ENCODE peak calls at places on chromosomes 4 and X, in ten cellular contexts. S is fibroblast of villous mesenchyme, W is tibial artery, A is upper lobe of right lung, V is MCF 10A, Y is GM06990, M is tibial nerve, H is pancreas, L is OCI-LY7, D is left ventricle myocardium inferior. P is an unnamed sample.

GRCh38 chr4:151678048-151678853 is 82.6 kb downstream of the GATB start:
- DNase-seq in W (no peak), V (no peak), S (no peak), A (no peak), H (no peak), Y (no peak), M (no peak), D (no peak), L (no peak), P (no peak)

GRCh38 chrX:55026143-55026542 is 4.6 kb downstream of the ALAS2 start:
- DNase-seq in S (no peak), A (no peak), D (no peak), L (no peak), V (no peak), H (no peak), M (no peak), Y (no peak), W (no peak), P (no peak)

GRCh38 chr4:40466789-40467188 is 131.7 kb downstream of the CHRNA9 start:
- DNase-seq in Y (peak), H (no peak), M (no peak), W (no peak), S (no peak), A (no peak), V (no peak), L (no peak), D (no peak), P (peak)

GRCh38 chr4:85496933-85497332 is 22.0 kb downstream of the ARHGAP24 start:
- DNase-seq in S (peak), D (no peak), V (peak), L (no peak), Y (no peak), H (no peak), A (no peak), M (no peak), W (no peak), P (no peak)

GRCh38 chr4:10098770-10099139 is 17.8 kb downstream of the WDR1 start:
- DNase-seq in M (no peak), Y (no peak), H (no peak), S (peak), A (no peak), W (no peak), D (no peak), L (no peak), V (peak), P (no peak)

GRCh38 chrX:105564536-105564935 is 257.8 kb upstream of the NRK start:
- DNase-seq in S (peak), Y (no peak), L (no peak), H (no peak), M (no peak), W (no peak), V (peak), D (no peak), A (no peak), P (no peak)

GRCh38 chr4:150591284-150591874 is 9.4 kb downstream of the MAB21L2 start:
- DNase-seq in L (no peak), H (no peak), A (no peak), Y (no peak), M (no peak), S (no peak), D (no peak), W (no peak), V (no peak), P (no peak)

GRCh38 chr4:79181190-79181589 is 144.7 kb downstream of the NAA11 start:
- DNase-seq in M (no peak), A (no peak), H (no peak), L (no peak), W (no peak), S (peak), D (no peak), V (no peak), Y (no peak), P (no peak)

GRCh38 chr4:186348433-186348832 is 82.4 kb downstream of the F11 start:
- DNase-seq in L (no peak), A (no peak), D (no peak), W (no peak), M (no peak), H (peak), V (no peak), Y (no peak), S (no peak), P (no peak)

GRCh38 chr4:122827258-122827887 is 742 bp downstream of the FGF2 start:
- DNase-seq in H (peak), A (peak), D (peak), Y (peak), S (peak), M (peak), W (peak), V (peak), L (peak), P (peak)

GRCh38 chr4:48331577-48332340 is 9.6 kb upstream of the SLAIN2 start:
- DNase-seq in S (peak), M (no peak), D (no peak), L (no peak), W (no peak), H (no peak), A (no peak), V (peak), Y (no peak), P (no peak)

GRCh38 chrX:67384403-67384802 is 159.4 kb upstream of the AR start:
- DNase-seq in Y (no peak), L (no peak), H (no peak), M (no peak), D (no peak), V (no peak), W (no peak), A (no peak), S (no peak), P (no peak)

GRCh38 chrX:106243376-106243775 is 75.3 kb downstream of the PWWP3B start:
- DNase-seq in W (no peak), A (no peak), D (no peak), Y (no peak), M (no peak), S (no peak), H (no peak), V (no peak), L (no peak), P (no peak)

GRCh38 chrX:2502668-2503519 is 2.1 kb upstream of the DHRSX start:
- DNase-seq in D (no peak), A (no peak), V (no peak), L (no peak), W (no peak), M (no peak), H (no peak), S (peak), Y (no peak), P (no peak)

GRCh38 chrX:12951590-12951965 is 23.3 kb upstream of the TMSB4X start:
- DNase-seq in D (no peak), H (no peak), V (no peak), Y (no peak), S (no peak), W (no peak), M (no peak), A (no peak), L (peak), P (no peak)

GRCh38 chrX:130805906-130806305 is 97.1 kb downstream of the ENOX2 start:
- DNase-seq in V (no peak), M (no peak), A (no peak), Y (no peak), L (no peak), W (no peak), H (no peak), D (no peak), S (no peak), P (no peak)

GRCh38 chr4:15457401-15458201 is 12.1 kb upstream of the CC2D2A start:
- DNase-seq in L (peak), S (peak), H (no peak), M (no peak), A (no peak), W (no peak), D (no peak), Y (peak), V (peak), P (peak)

GRCh38 chr4:135371137-135371536 is 1169.5 kb upstream of the PABPC4L start:
- DNase-seq in M (no peak), L (no peak), W (no peak), A (no peak), H (no peak), V (peak), D (no peak), Y (no peak), S (no peak), P (no peak)

GRCh38 chr4:75058486-75058885 is 125.6 kb downstream of the PARM1 start:
- DNase-seq in W (no peak), M (no peak), S (no peak), H (peak), V (no peak), D (no peak), L (no peak), A (no peak), Y (no peak), P (no peak)

GRCh38 chrX:28787206-28787605 is 200.0 kb downstream of the IL1RAPL1 start:
- DNase-seq in H (no peak), Y (no peak), S (peak), D (no peak), A (no peak), W (no peak), L (no peak), V (peak), M (no peak), P (no peak)

GRCh38 chr4:884259-884658 is 47.9 kb downstream of the GAK start:
- DNase-seq in M (no peak), H (no peak), Y (no peak), V (no peak), A (no peak), D (no peak), S (no peak), L (no peak), W (no peak), P (no peak)

GRCh38 chr4:187887886-187888285 is 107.7 kb upstream of the ZFP42 start:
- DNase-seq in S (no peak), W (no peak), H (no peak), Y (no peak), M (no peak), D (no peak), V (no peak), L (no peak), A (no peak), P (no peak)

GRCh38 chr4:112213091-112213490 is 18.5 kb upstream of the AP1AR start:
- DNase-seq in A (no peak), H (no peak), L (peak), Y (peak), M (no peak), W (no peak), D (no peak), V (peak), S (peak), P (no peak)

GRCh38 chrX:12421918-12422317 is 283.6 kb downstream of the FRMPD4 start:
- DNase-seq in M (no peak), A (no peak), L (no peak), Y (no peak), S (no peak), D (no peak), H (no peak), W (no peak), V (no peak), P (no peak)

GRCh38 chrX:115362334-115363095 is 73.0 kb downstream of the LUZP4 start:
- DNase-seq in Y (no peak), V (no peak), W (no peak), A (no peak), D (no peak), L (no peak), M (no peak), H (no peak), S (peak), P (no peak)

GRCh38 chr4:11566440-11567022 is 137.8 kb upstream of the HS3ST1 start:
- DNase-seq in W (no peak), H (no peak), D (no peak), L (no peak), M (no peak), A (no peak), V (peak), S (peak), Y (no peak), P (no peak)

GRCh38 chrX:10926906-10927305 is 184.2 kb upstream of the HCCS start:
- DNase-seq in M (no peak), S (no peak), D (no peak), A (no peak), L (no peak), V (no peak), H (no peak), W (no peak), Y (no peak), P (no peak)

GRCh38 chr4:19514276-19515070 is 737.2 kb upstream of the SLIT2 start:
- DNase-seq in W (no peak), S (peak), M (no peak), A (no peak), L (no peak), V (no peak), H (no peak), D (no peak), Y (no peak), P (no peak)

GRCh38 chrX:74118503-74118902 is 185.5 kb upstream of the ZCCHC13 start:
- DNase-seq in Y (no peak), V (peak), H (no peak), S (no peak), D (no peak), W (no peak), A (no peak), M (no peak), L (no peak), P (no peak)

GRCh38 chrX:79366556-79366887 is 612 bp downstream of the ITM2A start:
- DNase-seq in H (no peak), Y (no peak), M (no peak), S (no peak), W (no peak), A (no peak), D (no peak), L (no peak), V (no peak), P (no peak)

GRCh38 chr4:18192901-18193300 is 171.3 kb upstream of the LCORL start:
- DNase-seq in W (no peak), H (no peak), V (no peak), A (no peak), Y (no peak), L (no peak), D (no peak), M (no peak), S (no peak), P (no peak)

GRCh38 chr4:105399535-105400161 is 74.2 kb downstream of the PPA2 start:
- DNase-seq in V (peak), W (no peak), A (no peak), L (no peak), D (no peak), M (no peak), S (peak), Y (no peak), H (no peak), P (no peak)

GRCh38 chrX:30302957-30303356 is 6.2 kb downstream of the NR0B1 start:
- DNase-seq in M (no peak), W (no peak), L (no peak), Y (no peak), H (no peak), A (no peak), D (peak), V (peak), S (no peak), P (no peak)

GRCh38 chrX:152632445-152633097 is 5.1 kb upstream of the GABRQ start:
- DNase-seq in A (no peak), S (peak), Y (no peak), D (peak), H (no peak), V (peak), W (no peak), M (peak), L (peak), P (no peak)

GRCh38 chr4:124939908-124940307 is 227.4 kb upstream of the ANKRD50 start:
- DNase-seq in M (no peak), V (no peak), W (no peak), Y (no peak), D (no peak), S (no peak), A (no peak), L (no peak), H (no peak), P (no peak)

GRCh38 chr4:118997601-118998000 is 108.9 kb downstream of the SYNPO2 start:
- DNase-seq in W (no peak), H (no peak), S (peak), A (no peak), M (no peak), L (no peak), Y (no peak), V (no peak), D (no peak), P (no peak)

GRCh38 chrX:20224814-20225487 is 41.8 kb downstream of the RPS6KA3 start:
- DNase-seq in Y (peak), L (peak), D (no peak), M (no peak), S (no peak), W (no peak), H (no peak), A (no peak), V (no peak), P (peak)

GRCh38 chr4:87559090-87559837 is 30.1 kb upstream of the SPARCL1 start:
- DNase-seq in V (no peak), W (no peak), D (no peak), M (no peak), Y (peak), S (no peak), L (peak), A (no peak), H (no peak), P (peak)

GRCh38 chrX:50920132-50920531 is 9.6 kb downstream of the BMP15 start:
- DNase-seq in A (no peak), W (no peak), Y (no peak), S (peak), L (no peak), M (no peak), H (no peak), V (peak), D (no peak), P (no peak)

GRCh38 chr4:23962462-23962861 is 72.6 kb upstream of the PPARGC1A start:
- DNase-seq in V (no peak), L (no peak), Y (no peak), D (no peak), W (no peak), A (no peak), M (no peak), S (no peak), H (no peak), P (no peak)

GRCh38 chr4:23969635-23970034 is 79.8 kb upstream of the PPARGC1A start:
- DNase-seq in D (no peak), H (no peak), M (no peak), L (no peak), S (peak), A (no peak), Y (no peak), V (no peak), W (no peak), P (no peak)

GRCh38 chr4:23967281-23967680 is 77.4 kb upstream of the PPARGC1A start:
- DNase-seq in D (no peak), V (no peak), W (no peak), S (no peak), A (no peak), H (no peak), M (no peak), Y (no peak), L (no peak), P (no peak)

GRCh38 chr4:23970193-23970850 is 80.5 kb upstream of the PPARGC1A start:
- DNase-seq in H (no peak), D (no peak), V (no peak), L (peak), A (no peak), S (peak), Y (no peak), M (no peak), W (no peak), P (no peak)

DNA sequence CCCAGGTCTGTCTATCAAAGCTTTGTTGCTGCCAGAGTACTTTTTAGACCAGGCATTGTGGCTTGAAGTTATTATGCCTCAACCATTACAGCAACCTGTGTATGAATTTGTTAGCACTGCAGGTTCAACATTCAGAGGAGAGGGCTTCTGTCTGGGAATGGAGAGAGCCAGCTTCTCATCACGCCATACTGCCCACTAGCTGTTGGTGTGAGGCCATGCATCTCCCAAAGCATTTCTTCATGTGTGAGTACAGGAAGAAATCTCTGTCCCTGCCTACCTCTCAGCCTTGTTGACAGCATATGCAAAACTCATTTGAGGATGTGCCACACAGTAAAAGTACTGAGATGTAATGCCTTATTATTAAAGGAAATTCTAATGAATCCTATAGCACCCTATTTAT is 76.9 kb upstream of the PPARGC1A start:
- DNase-seq in A (no peak), W (no peak), S (no peak), L (peak), V (peak), M (no peak), Y (no peak), H (no peak), D (no peak), P (no peak)
- TF ChIP-seq CTCF in A (no peak), W (no peak), S (peak), L (peak), V (no peak), M (no peak), Y (peak), H (no peak), D (peak), P (peak)

GRCh38 chr4:7333801-7334421 is 100.8 kb downstream of the PSAPL1 start:
- DNase-seq in V (no peak), L (no peak), W (peak), H (peak), A (no peak), Y (no peak), S (no peak), M (no peak), D (no peak), P (no peak)
- TF ChIP-seq CTCF in V (no peak), L (no peak), W (no peak), H (no peak), A (no peak), Y (no peak), S (no peak), M (no peak), D (no peak), P (no peak)

DNA sequence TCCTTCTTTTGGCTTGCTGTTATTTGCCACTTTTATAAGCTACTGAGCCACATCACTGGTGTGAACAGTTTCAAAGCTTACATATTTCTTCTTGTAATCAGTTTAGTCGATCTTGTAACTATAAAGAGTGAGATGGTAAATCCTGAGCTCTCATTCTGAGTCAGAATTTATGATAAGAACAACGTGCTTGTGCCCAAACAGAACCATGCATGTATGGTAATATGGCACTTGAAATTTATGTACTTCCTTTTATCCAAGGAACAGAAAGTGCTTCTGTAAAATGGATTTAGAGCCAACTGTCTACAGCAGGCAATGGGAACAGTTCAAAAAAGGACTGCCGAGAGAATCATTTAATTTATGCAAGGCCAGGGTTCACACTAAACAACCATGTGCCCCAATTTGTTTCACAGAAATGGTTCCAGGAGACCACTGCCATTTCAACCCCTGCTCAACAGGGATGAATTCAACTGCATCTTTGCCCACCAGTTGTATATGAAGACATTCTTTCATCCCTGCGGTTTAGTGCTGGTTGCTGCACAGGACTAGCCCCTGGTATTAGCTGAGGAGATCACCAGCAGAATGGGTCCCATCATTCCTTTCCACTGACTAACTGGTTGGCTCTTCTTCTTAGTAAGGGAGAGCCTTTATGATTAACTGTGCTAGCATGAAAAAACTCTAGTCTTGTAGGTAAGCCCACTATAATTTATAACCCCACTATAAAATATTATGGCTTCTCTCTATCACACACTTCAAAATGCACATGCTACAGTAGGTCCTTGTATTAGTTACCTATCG is 162.9 kb upstream of the PGRMC2 start:
- DNase-seq in W (no peak), V (no peak), Y (no peak), M (no peak), S (peak), L (no peak), H (no peak), A (no peak), D (no peak), P (no peak)
- TF ChIP-seq CTCF in W (no peak), V (no peak), Y (no peak), M (no peak), S (no peak), L (no peak), H (no peak), A (no peak), D (no peak), P (no peak)

GRCh38 chrX:107775734-107776511 is at the start of gene TSC22D3:
- DNase-seq in W (peak), S (peak), A (peak), H (peak), M (peak), V (peak), L (peak), D (peak), Y (peak), P (peak)
- TF ChIP-seq CTCF in W (no peak), S (no peak), A (peak), H (no peak), M (peak), V (no peak), L (no peak), D (peak), Y (no peak), P (no peak)

GRCh38 chrX:113390531-113390930 is 549.9 kb upstream of the AMOT start:
- DNase-seq in V (peak), D (no peak), M (no peak), Y (no peak), L (no peak), H (no peak), S (no peak), W (no peak), A (no peak), P (no peak)
- TF ChIP-seq CTCF in V (no peak), D (no peak), M (no peak), Y (no peak), L (no peak), H (no peak), S (no peak), W (no peak), A (no peak), P (no peak)